ENCODE peak calls at places on chromosomes 16 and 17, in ten cellular contexts. Z is nephron progenitor cell; O is neural crest cell; G is HS-27A; W is activated naive CD8-positive, alpha-beta T cell treated with anti-CD3 and anti-CD28 coated beads, Interleukin-2, amount 50 U/mL, for 24 hours; R is AG09309; J is skeletal muscle cell; U is ELR; F is HuH-7; V is stimulated activated CD4-positive, alpha-beta T cell treated with anti-CD3 and anti-CD28 coated beads, Interleukin-1b, Interleukin-23, amount 100 ng/mL, for 24 hours. L is an unnamed sample.

GRCh38 chr17:4407216-4407615 is 26.5 kb upstream of the SPNS3 start:
- DNase-seq in F (no peak), O (no peak), Z (no peak), W (no peak), U (peak; percentile 26), G (no peak), R (no peak), V (no peak), J (no peak), L (no peak)

GRCh38 chr17:45316271-45317112 is at the start of gene MAP3K14:
- DNase-seq in R (no peak), O (peak; percentile 57), F (peak; percentile 50), W (peak; percentile 67), G (no peak), V (no peak), Z (peak; percentile 85), U (peak; percentile 79), J (no peak), L (peak; percentile 48)

GRCh38 chr17:46056800-46057304 is 57.8 kb downstream of the STH start:
- DNase-seq in W (no peak), G (no peak), F (no peak), Z (no peak), J (peak; percentile 21), U (peak; percentile 87), R (peak; percentile 34), V (no peak), O (no peak), L (no peak)

GRCh38 chr16:48054881-48055601 is 100.8 kb downstream of the ABCC12 start:
- DNase-seq in V (no peak), W (peak; percentile 16), F (peak; percentile 42), O (peak; percentile 60), J (no peak), G (peak; percentile 11), R (peak; percentile 13), Z (peak; percentile 55), U (peak; percentile 68), L (peak; percentile 64)

GRCh38 chr17:12665263-12666210 is at the start of gene MYOCD:
- DNase-seq in Z (peak; percentile 83), J (no peak), G (no peak), W (no peak), F (no peak), R (no peak), U (peak; percentile 50), O (peak; percentile 60), V (no peak), L (no peak)

GRCh38 chr16:67199011-67199807 is at the start of gene ELMO3:
- DNase-seq in Z (peak; percentile 52), U (no peak), F (no peak), R (no peak), G (no peak), J (no peak), V (no peak), W (no peak), O (no peak), L (no peak)

GRCh38 chr16:1470543-1471251 is 4.1 kb downstream of the CLCN7 start:
- DNase-seq in R (no peak), Z (no peak), U (peak; percentile 60), V (no peak), F (no peak), J (no peak), O (no peak), W (no peak), G (no peak), L (no peak)

GRCh38 chr17:27323538-27324212 is 29.8 kb downstream of the WSB1 start:
- DNase-seq in Z (no peak), O (no peak), W (no peak), G (peak; percentile 9), V (no peak), F (peak; percentile 22), J (peak; percentile 23), R (no peak), U (peak; percentile 50), L (no peak)

GRCh38 chr16:74862743-74863244 is 88.2 kb upstream of the FA2H start:
- DNase-seq in V (no peak), F (peak; percentile 69), G (no peak), O (no peak), W (peak; percentile 6), J (peak; percentile 8), U (peak; percentile 69), R (no peak), Z (peak; percentile 42), L (peak; percentile 67)

GRCh38 chr17:1045456-1045855 is 48.5 kb downstream of the TIMM22 start:
- DNase-seq in G (no peak), R (no peak), O (no peak), V (no peak), F (no peak), J (no peak), Z (no peak), W (no peak), U (no peak), L (no peak)

GRCh38 chr16:74999683-75000480 is 1.1 kb downstream of the ZNRF1 start:
- DNase-seq in V (no peak), J (no peak), O (peak; percentile 7), R (no peak), U (peak; percentile 57), W (peak; percentile 45), G (no peak), F (peak; percentile 51), Z (peak; percentile 48), L (peak; percentile 27)

GRCh38 chr16:27795992-27796614 is 246.2 kb downstream of the KATNIP start:
- DNase-seq in Z (peak; percentile 94), J (no peak), F (peak; percentile 58), W (peak; percentile 29), U (peak; percentile 60), R (no peak), O (peak; percentile 72), G (no peak), V (no peak), L (peak; percentile 49)

GRCh38 chr17:4440690-4441686 is 7.2 kb downstream of the SPNS3 start:
- DNase-seq in Z (no peak), O (no peak), R (no peak), J (no peak), V (no peak), G (no peak), F (no peak), U (no peak), W (no peak), L (no peak)

GRCh38 chr16:24652209-24652712 is 77.2 kb upstream of the TNRC6A start:
- DNase-seq in V (no peak), J (no peak), Z (no peak), F (no peak), G (no peak), O (no peak), R (no peak), W (no peak), U (no peak), L (no peak)

GRCh38 chr17:3993493-3994220 is 29.4 kb upstream of the ATP2A3 start:
- DNase-seq in U (no peak), R (no peak), O (no peak), J (no peak), Z (no peak), F (no peak), V (no peak), G (no peak), W (no peak), L (no peak)

GRCh38 chr17:67506966-67507365 is 129.9 kb downstream of the PITPNC1 start:
- DNase-seq in F (no peak), O (no peak), G (no peak), R (no peak), U (peak; percentile 92), J (peak; percentile 68), W (no peak), V (no peak), Z (no peak), L (no peak)

GRCh38 chr17:65743313-65743665 is 181.8 kb upstream of the AXIN2 start:
- DNase-seq in U (peak; percentile 56), O (no peak), Z (no peak), F (no peak), R (no peak), V (no peak), J (no peak), W (no peak), G (peak; percentile 19), L (no peak)